ENCODE peak calls at places on chromosomes 5 and 9, in four cellular contexts. V, G, X and P are unnamed samples.

GRCh38 chr9:114894801-114895433 is 35.5 kb downstream of the TNFSF8 start:
- DNase-seq in G (no peak), V (peak; percentile 52), X (peak; percentile 99), P (peak; percentile 95)

GRCh38 chr5:87298687-87299362 is 31.1 kb downstream of the RASA1 start:
- DNase-seq in X (peak; percentile 53), G (no peak), V (no peak), P (no peak)

GRCh38 chr9:126702501-126703329 is 89.0 kb downstream of the LMX1B start:
- DNase-seq in G (no peak), V (peak; percentile 93), X (no peak), P (no peak)

GRCh38 chr5:134125195-134126015 is 10.9 kb downstream of the TCF7 start:
- DNase-seq in V (no peak), G (peak; percentile 75), X (peak; percentile 96), P (no peak)

GRCh38 chr5:135887881-135888614 is 7.6 kb downstream of the IL9 start:
- DNase-seq in G (no peak), V (peak; percentile 73), X (peak; percentile 52), P (peak; percentile 66)

GRCh38 chr9:114002986-114003740 is 74.9 kb downstream of the AMBP start:
- DNase-seq in X (no peak), V (peak; percentile 26), G (no peak), P (no peak)

GRCh38 chr5:10709409-10709808 is 51.6 kb downstream of the DAP start:
- DNase-seq in V (no peak), G (no peak), X (no peak), P (no peak)

GRCh38 chr9:107123389-107123788 is 159.7 kb upstream of the RAD23B start:
- DNase-seq in X (no peak), G (no peak), V (no peak), P (no peak)

GRCh38 chr5:35679351-35679750 is 61.7 kb downstream of the SPEF2 start:
- DNase-seq in V (no peak), X (no peak), G (no peak), P (no peak)

GRCh38 chr5:154368041-154368800 is 77.6 kb upstream of the SAP30L start:
- DNase-seq in G (no peak), V (peak; percentile 82), X (peak; percentile 95), P (peak; percentile 97)

GRCh38 chr5:34563951-34564705 is 92.0 kb upstream of the RAI14 start:
- DNase-seq in X (peak; percentile 75), G (no peak), V (no peak), P (no peak)

GRCh38 chr5:141846031-141846430 is 32.2 kb downstream of the PCDH1 start:
- DNase-seq in G (no peak), X (peak; percentile 85), V (peak; percentile 82), P (peak; percentile 73)

GRCh38 chr9:127977877-127978647 is 2.7 kb downstream of the EEIG1 start:
- DNase-seq in X (peak; percentile 80), G (peak; percentile 43), V (peak; percentile 78), P (peak; percentile 95)

GRCh38 chr9:132896906-132897305 is 18.2 kb downstream of the SPACA9 start:
- DNase-seq in V (no peak), X (peak; percentile 25), G (no peak), P (peak; percentile 57)

GRCh38 chr5:141223112-141223783 is at the start of gene PCDHB14:
- DNase-seq in V (peak; percentile 72), X (peak; percentile 20), G (no peak), P (peak; percentile 65)

GRCh38 chr5:6083311-6083941 is 294.9 kb downstream of the MED10 start:
- DNase-seq in G (no peak), X (no peak), V (peak; percentile 69), P (peak; percentile 18)

GRCh38 chr9:91208837-91209236 is 152.9 kb downstream of the AUH start:
- DNase-seq in X (no peak), G (no peak), V (no peak), P (no peak)

GRCh38 chr5:135071311-135071710 is 37.3 kb upstream of the PITX1 start:
- DNase-seq in X (no peak), V (no peak), G (peak; percentile 22), P (no peak)

GRCh38 chr5:148873690-148874485 is 47.5 kb downstream of the ADRB2 start:
- DNase-seq in X (no peak), V (no peak), G (no peak), P (peak; percentile 41)

GRCh38 chr9:13707635-13708410 is 428.3 kb upstream of the MPDZ start:
- DNase-seq in G (no peak), V (no peak), X (peak; percentile 47), P (no peak)

GRCh38 chr5:55160493-55161209 is 680 bp downstream of the GPX8 start:
- DNase-seq in X (peak; percentile 98), G (peak; percentile 63), V (peak; percentile 72), P (peak; percentile 47)

GRCh38 chr9:128702949-128703615 is 779 bp downstream of the PKN3 start:
- DNase-seq in G (peak; percentile 70), V (peak; percentile 88), X (no peak), P (no peak)

GRCh38 chr9:128317629-128318028 is 4.6 kb downstream of the TRUB2 start:
- DNase-seq in X (no peak), G (no peak), V (no peak), P (no peak)

GRCh38 chr5:87151547-87151946 is 116.1 kb upstream of the RASA1 start:
- DNase-seq in X (peak; percentile 97), V (no peak), G (no peak), P (peak; percentile 80)

GRCh38 chr9:15961217-15961616 is 408.4 kb downstream of the CCDC171 start:
- DNase-seq in G (no peak), X (no peak), V (no peak), P (peak; percentile 43)

GRCh38 chr5:465591-466403 is 22.8 kb downstream of the EXOC3 start:
- DNase-seq in V (peak; percentile 36), X (no peak), G (peak; percentile 40), P (no peak)

GRCh38 chr5:65482727-65483473 is 1.2 kb upstream of the ADAMTS6 start:
- DNase-seq in V (peak; percentile 72), X (peak; percentile 69), G (no peak), P (peak; percentile 40)

GRCh38 chr9:135522931-135523330 is 1.7 kb downstream of the LCN1 start:
- DNase-seq in X (no peak), V (peak; percentile 53), G (no peak), P (no peak)

GRCh38 chr5:146580237-146580636 is 64.2 kb upstream of the GPR151 start:
- DNase-seq in G (no peak), V (no peak), X (no peak), P (no peak)

GRCh38 chr5:103849934-103850333 is 287.3 kb upstream of the NUDT12 start:
- DNase-seq in G (no peak), V (no peak), X (peak; percentile 91), P (no peak)

GRCh38 chr5:88829053-88829452 is 53.9 kb downstream of the MEF2C start:
- DNase-seq in X (no peak), G (no peak), V (no peak), P (no peak)

GRCh38 chr5:121940741-121941140 is 21.0 kb upstream of the SRFBP1 start:
- DNase-seq in V (no peak), G (no peak), X (no peak), P (no peak)

GRCh38 chr5:862367-863243 is 11.8 kb upstream of the ZDHHC11 start:
- DNase-seq in V (no peak), X (peak; percentile 35), G (no peak), P (no peak)

GRCh38 chr9:115946530-115946929 is 207.1 kb upstream of the PAPPA start:
- DNase-seq in X (no peak), V (no peak), G (no peak), P (no peak)
- H3K4me1 ChIP-seq in X (peaks cover 24% of the 10 kb centered on the region), V (peaks cover 3% of the 10 kb centered on the region), G (no peaks in the 10 kb centered on the region), P (peaks cover 12% of the 10 kb centered on the region)

GRCh38 chr9:65432722-65433323 is 147.8 kb upstream of the FOXD4L5 start:
- DNase-seq in V (no peak), X (no peak), G (no peak), P (no peak)
- H3K9me3 ChIP-seq in V (peaks cover 64% of the 10 kb centered on the region), X (peaks cover 21% of the 10 kb centered on the region), G (no peaks in the 10 kb centered on the region), P (no peaks in the 10 kb centered on the region)

GRCh38 chr5:72295539-72295938 is 24.5 kb downstream of the MRPS27 start:
- DNase-seq in X (no peak), G (no peak), V (no peak), P (no peak)
- H3K4me1 ChIP-seq in X (no peaks in the 10 kb centered on the region), G (no peaks in the 10 kb centered on the region), V (no peaks in the 10 kb centered on the region), P (peaks cover 10% of the 10 kb centered on the region)

GRCh38 chr5:50318220-50318619 is 122.9 kb downstream of the EMB start:
- DNase-seq in V (no peak), G (no peak), X (no peak), P (no peak)
- H3K9me3 ChIP-seq in V (peaks cover 77% of the 10 kb centered on the region), G (no peaks in the 10 kb centered on the region), X (no peaks in the 10 kb centered on the region), P (no peaks in the 10 kb centered on the region)

GRCh38 chr5:138603521-138603920 is 28.3 kb upstream of the HSPA9 start:
- DNase-seq in X (peak; percentile 67), G (no peak), V (no peak), P (peak; percentile 53)
- H3K4me1 ChIP-seq in X (peaks cover 2% of the 10 kb centered on the region), G (no peaks in the 10 kb centered on the region), V (no peaks in the 10 kb centered on the region), P (peaks cover 6% of the 10 kb centered on the region)

DNA sequence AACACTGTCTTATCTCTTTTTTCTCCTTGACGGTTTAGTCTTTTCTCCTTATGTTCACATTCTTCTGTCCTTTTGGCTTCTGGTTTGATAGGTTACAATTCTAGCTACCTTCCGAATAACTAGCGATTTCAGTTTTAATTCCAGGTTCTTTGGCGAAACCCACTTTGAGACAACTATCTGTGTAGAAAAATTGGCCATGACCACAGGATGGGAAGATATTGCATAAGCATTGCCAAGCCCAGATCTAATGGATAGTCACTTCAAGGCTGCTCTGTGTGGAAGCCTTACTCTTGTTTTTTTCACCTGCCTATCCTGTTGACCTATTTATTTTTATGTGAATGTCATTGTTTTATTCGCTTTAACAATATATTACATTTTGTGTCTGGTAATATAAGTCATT is 5.2 kb downstream of the ZNF189 start:
- DNase-seq in G (no peak), V (no peak), X (no peak), P (no peak)
- H3K9me3 ChIP-seq in G (peaks cover 49% of the 10 kb centered on the region), V (peaks cover 61% of the 10 kb centered on the region), X (peaks cover 36% of the 10 kb centered on the region), P (peaks cover 5% of the 10 kb centered on the region)

GRCh38 chr5:72154076-72154756 is 46.9 kb downstream of the MAP1B start:
- DNase-seq in V (no peak), X (no peak), G (no peak), P (no peak)

GRCh38 chr5:72151169-72151568 is 43.9 kb downstream of the MAP1B start:
- DNase-seq in G (no peak), X (no peak), V (no peak), P (no peak)

GRCh38 chr5:72151646-72152045 is 44.4 kb downstream of the MAP1B start:
- DNase-seq in V (no peak), X (no peak), G (no peak), P (no peak)

GRCh38 chr5:72152506-72152905 is 45.2 kb downstream of the MAP1B start:
- DNase-seq in G (no peak), X (peak; percentile 59), V (no peak), P (no peak)

DNA sequence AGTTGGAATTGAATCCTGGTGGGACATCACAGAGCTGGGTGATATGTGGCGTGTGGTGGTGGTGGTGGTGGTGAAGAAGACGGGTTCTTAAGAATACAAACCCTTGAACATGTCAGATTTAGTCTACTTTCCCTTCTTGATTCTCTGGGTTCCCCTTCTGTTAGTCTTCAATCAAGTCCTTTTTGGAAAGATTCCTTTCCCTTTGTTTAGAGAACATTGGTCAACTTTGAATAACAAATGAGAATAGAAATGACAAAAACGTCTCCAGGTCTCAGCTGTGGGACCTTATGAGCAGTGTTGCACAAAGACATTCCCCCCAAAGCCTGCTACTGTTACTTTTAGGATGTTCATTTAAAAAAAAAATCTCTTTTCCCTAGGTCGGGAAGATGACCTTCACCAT is 46.3 kb downstream of the MAP1B start:
- DNase-seq in X (no peak), V (no peak), G (no peak), P (no peak)
- H3K4me1 ChIP-seq in X (peaks cover 37% of the 10 kb centered on the region), V (no peaks in the 10 kb centered on the region), G (no peaks in the 10 kb centered on the region), P (peaks cover 12% of the 10 kb centered on the region)